ENCODE peak calls at places on chromosomes 4 and X, in four cellular contexts. R is GM12878, Y is HepG2, V is A549. U is an unnamed sample.

GRCh38 chr4:152970102-152970820 is 34.1 kb downstream of the FHDC1 start:
- DNase-seq in Y (no peak), V (no peak), R (no peak), U (no peak)

GRCh38 chr4:152382057-152382785 is 153.7 kb downstream of the FBXW7 start:
- DNase-seq in V (no peak), R (no peak), Y (no peak), U (no peak)

GRCh38 chrX:74277846-74278245 is 26.1 kb upstream of the ZCCHC13 start:
- DNase-seq in Y (no peak), V (no peak), R (no peak), U (no peak)

GRCh38 chr4:177242651-177243296 is 66.9 kb upstream of the NEIL3 start:
- DNase-seq in R (no peak), Y (no peak), V (no peak), U (no peak)

GRCh38 chrX:9530848-9531274 is 66.0 kb downstream of the TBL1X start:
- DNase-seq in Y (peak; percentile 60), R (no peak), V (peak; percentile 76), U (no peak)

GRCh38 chrX:154002215-154002719 is 17.4 kb downstream of the IRAK1 start:
- DNase-seq in V (no peak), R (no peak), Y (no peak), U (no peak)

GRCh38 chr4:150306719-150307118 is 228.5 kb downstream of the DCLK2 start:
- DNase-seq in Y (no peak), V (no peak), R (no peak), U (no peak)

GRCh38 chr4:76562851-76563803 is 128.1 kb downstream of the SHROOM3 start:
- DNase-seq in Y (peak; percentile 12), R (no peak), V (no peak), U (no peak)

GRCh38 chr4:118682928-118683327 is 2.3 kb upstream of the METTL14 start:
- DNase-seq in V (peak; percentile 13), Y (peak; percentile 30), R (no peak), U (no peak)

GRCh38 chrX:104330966-104331365 is 76.2 kb upstream of the ESX1 start:
- DNase-seq in V (no peak), R (no peak), Y (no peak), U (no peak)

GRCh38 chrX:51852621-51853020 is 40.8 kb upstream of the MAGED1 start:
- DNase-seq in V (no peak), Y (no peak), R (no peak), U (no peak)

GRCh38 chr4:163592207-163592606 is 97.7 kb downstream of the TMA16 start:
- DNase-seq in V (no peak), R (no peak), Y (no peak), U (no peak)

GRCh38 chrX:23387826-23388225 is 53.2 kb downstream of the PTCHD1 start:
- DNase-seq in V (no peak), R (no peak), Y (no peak), U (no peak)

GRCh38 chr4:23728393-23728792 is 161.5 kb downstream of the PPARGC1A start:
- DNase-seq in R (no peak), Y (no peak), V (peak; percentile 1), U (peak; percentile 5)

GRCh38 chr4:35520059-35520458 is 724.3 kb downstream of the ARAP2 start:
- DNase-seq in R (no peak), V (no peak), Y (no peak), U (no peak)

GRCh38 chrX:45806410-45807121 is 605.9 kb upstream of the DIPK2B start:
- DNase-seq in V (no peak), Y (no peak), R (peak; percentile 5), U (no peak)

GRCh38 chr4:110480031-110480549 is 4.1 kb downstream of the ENPEP start:
- DNase-seq in Y (no peak), R (no peak), V (no peak), U (no peak)

GRCh38 chr4:8544741-8545438 is 35.3 kb upstream of the GPR78 start:
- DNase-seq in Y (no peak), V (no peak), R (no peak), U (no peak)

GRCh38 chrX:31909850-31910547 is 838.2 kb upstream of the FTHL17 start:
- DNase-seq in Y (no peak), V (no peak), R (no peak), U (no peak)

GRCh38 chr4:100895572-100896197 is 377.9 kb upstream of the EMCN start:
- DNase-seq in Y (no peak), V (no peak), R (peak; percentile 19), U (no peak)

GRCh38 chr4:134219043-134219442 is 17.5 kb upstream of the PABPC4L start:
- DNase-seq in Y (no peak), R (no peak), V (no peak), U (no peak)

GRCh38 chrX:151753313-151754041 is 18.9 kb downstream of the CNGA2 start:
- DNase-seq in R (no peak), Y (peak; percentile 13), V (peak; percentile 50), U (peak; percentile 22)

GRCh38 chrX:1592128-1592862 is 891 bp downstream of the AKAP17A start:
- DNase-seq in V (no peak), Y (peak; percentile 25), R (no peak), U (no peak)

GRCh38 chr4:6263541-6264540 is 5.8 kb upstream of the WFS1 start:
- DNase-seq in Y (peak; percentile 60), V (no peak), R (no peak), U (no peak)

GRCh38 chr4:103099691-103100392 is at the start of gene BDH2:
- DNase-seq in Y (peak; percentile 85), V (peak; percentile 75), R (peak; percentile 72), U (no peak)

GRCh38 chr4:185671496-185671895 is 136.2 kb upstream of the PDLIM3 start:
- DNase-seq in Y (no peak), R (no peak), V (no peak), U (no peak)

GRCh38 chr4:55736605-55737183 is 82.9 kb upstream of the EXOC1L start:
- DNase-seq in Y (no peak), V (no peak), R (no peak), U (no peak)

GRCh38 chr4:25547343-25547742 is 108.3 kb upstream of the SLC34A2 start:
- DNase-seq in R (no peak), V (no peak), Y (no peak), U (no peak)

GRCh38 chr4:25551608-25552007 is 104.0 kb upstream of the SLC34A2 start:
- DNase-seq in R (no peak), V (no peak), Y (no peak), U (no peak)

GRCh38 chr4:25549413-25549812 is 106.2 kb upstream of the SLC34A2 start:
- DNase-seq in Y (no peak), R (no peak), V (no peak), U (no peak)

GRCh38 chr4:25550376-25551030 is 105.1 kb upstream of the SLC34A2 start:
- DNase-seq in R (no peak), Y (no peak), V (no peak), U (no peak)

DNA sequence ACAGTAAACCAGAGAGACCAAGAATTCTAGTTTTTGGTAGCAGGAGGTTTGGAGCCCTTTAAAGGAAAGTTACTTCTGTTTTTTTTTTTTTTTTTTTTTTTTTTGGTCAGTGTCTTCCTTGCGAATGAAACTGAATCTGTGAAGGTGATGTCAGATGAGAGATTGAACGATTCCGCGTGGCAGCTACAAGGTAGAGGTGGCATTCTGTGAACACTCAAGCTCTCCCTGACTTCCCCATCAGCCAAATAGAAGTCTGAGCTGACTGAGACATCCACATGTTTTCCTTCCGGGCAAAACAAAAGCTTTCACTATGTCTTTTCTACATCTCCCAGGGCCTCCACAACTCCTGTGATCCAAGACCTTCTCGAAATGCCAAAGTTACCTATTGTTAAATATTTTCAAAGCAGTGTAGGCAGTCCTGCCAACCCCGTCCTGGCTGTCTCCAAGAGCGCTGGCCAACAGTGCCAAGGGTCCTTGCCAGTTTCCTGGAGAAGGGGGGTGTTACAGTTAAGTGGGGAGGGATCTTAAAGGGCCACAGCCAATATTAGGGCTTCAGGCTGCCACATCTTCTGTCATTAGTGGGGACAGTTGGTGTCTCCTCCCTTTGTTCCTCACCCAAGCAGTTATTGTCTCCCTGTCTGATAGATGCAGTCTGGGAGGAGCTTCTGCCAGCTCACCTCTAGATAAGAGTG is 102.9 kb upstream of the SLC34A2 start:
- DNase-seq in V (peak; percentile 47), R (no peak), Y (no peak), U (no peak)
- TF ChIP-seq REST in V (no peak), R (no peak), Y (no peak), U (no peak)

GRCh38 chrX:15737188-15737956 is 698 bp upstream of the CA5B start:
- DNase-seq in V (no peak), R (no peak), Y (no peak), U (no peak)
- H3K4me3 ChIP-seq in V (peak overlapping the region; percentile 46), R (peak overlapping the region; percentile 55), Y (no peak overlapping the region), U (peak overlapping the region; percentile 49)

DNA sequence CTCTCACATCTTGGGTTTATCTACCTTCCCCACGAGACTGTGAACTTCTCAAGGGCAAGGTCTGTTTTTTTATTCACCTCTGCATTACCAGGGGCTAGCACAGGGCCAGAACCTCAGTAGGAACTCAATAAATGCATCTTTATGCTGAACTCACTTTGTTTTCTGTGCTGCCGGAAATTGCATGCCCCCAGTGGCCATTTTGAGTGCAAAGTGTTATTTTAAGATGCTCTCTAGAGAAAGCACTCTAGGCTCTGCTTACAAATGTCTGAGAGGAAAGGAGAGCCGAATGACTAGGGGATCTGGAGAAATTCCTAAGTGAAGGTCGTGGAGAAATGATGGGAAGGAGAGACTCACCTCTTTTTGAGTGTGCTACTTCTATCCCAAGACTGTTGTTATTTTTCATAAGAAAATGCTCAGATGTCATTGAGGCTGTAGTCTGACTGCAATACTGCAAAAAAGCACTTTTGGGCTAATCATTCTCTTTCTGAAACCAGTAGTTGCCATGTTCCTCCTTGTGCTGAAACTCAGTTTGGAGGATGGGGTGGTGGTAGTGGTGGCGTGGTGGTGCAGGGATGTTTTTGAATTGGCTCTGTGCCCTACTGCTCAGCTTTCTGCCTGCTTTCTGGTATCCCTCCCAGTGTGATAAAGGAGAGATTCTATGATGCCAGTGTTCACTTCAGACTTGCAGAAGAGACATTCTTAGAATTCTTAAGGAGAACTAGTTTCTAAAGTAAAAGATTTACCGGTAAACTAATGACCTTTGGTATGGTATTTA is 41.3 kb downstream of the DOCK11 start:
- DNase-seq in V (peak; percentile 14), Y (no peak), R (peak; percentile 33), U (no peak)
- H3K4me1 ChIP-seq in V (peaks cover 20% of the 10 kb centered on the region), Y (no peaks in the 10 kb centered on the region), R (peaks cover 8% of the 10 kb centered on the region), U (no peaks in the 10 kb centered on the region)

DNA sequence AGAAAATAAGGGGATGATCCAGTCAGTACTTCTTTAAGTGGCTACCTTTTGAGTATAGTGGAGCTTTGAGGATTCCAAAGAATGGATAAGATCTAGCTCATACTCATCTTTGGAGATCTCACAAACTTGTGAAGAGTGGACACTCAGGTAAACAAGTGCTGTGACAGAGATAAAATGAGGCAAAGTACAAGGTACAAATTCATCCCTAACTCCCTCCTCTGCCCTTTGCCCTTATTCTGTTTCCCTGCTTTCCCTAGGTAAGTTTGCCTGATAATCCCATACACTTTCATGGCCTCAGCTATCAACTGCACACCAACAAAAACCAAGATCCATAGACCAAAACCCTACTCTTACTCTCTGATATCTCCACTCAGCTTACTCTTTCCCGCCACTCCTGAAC is 16.4 kb upstream of the CPEB2 start:
- DNase-seq in R (no peak), V (no peak), Y (no peak), U (no peak)
- TF ChIP-seq REST in R (no peak), V (no peak), Y (no peak), U (no peak)

GRCh38 chr4:84492290-84492689 is 6.8 kb downstream of the NKX6-1 start:
- DNase-seq in V (no peak), Y (no peak), R (no peak), U (no peak)
- H3K4me3 ChIP-seq in V (peak overlapping the region; percentile 41), Y (no peak overlapping the region), R (no peak overlapping the region), U (peak overlapping the region; percentile 32)

DNA sequence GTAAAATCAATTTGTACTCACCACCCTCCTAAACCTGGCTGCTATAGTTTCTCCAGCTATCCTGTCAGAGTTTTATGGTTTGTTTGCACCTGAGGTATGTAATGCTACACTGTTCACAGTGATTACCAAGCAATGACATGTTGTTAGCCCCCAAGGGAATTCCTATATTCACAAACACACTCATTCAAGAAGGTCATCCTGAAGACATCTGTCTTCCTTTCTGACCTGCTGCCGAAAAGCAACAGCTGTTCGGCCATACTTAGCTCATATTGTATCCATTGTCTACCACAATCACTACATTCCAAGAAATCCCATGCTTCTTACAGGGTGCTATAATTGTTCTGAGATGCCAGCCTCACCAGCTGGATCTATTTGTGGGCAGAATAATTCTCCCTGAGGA is 160.1 kb upstream of the GYPA start:
- DNase-seq in R (no peak), Y (no peak), V (no peak), U (no peak)
- H3K4me1 ChIP-seq in R (no peaks in the 10 kb centered on the region), Y (no peaks in the 10 kb centered on the region), V (no peaks in the 10 kb centered on the region), U (no peaks in the 10 kb centered on the region)

U was measured in Panc1.